ENCODE peak calls at places on chromosomes 2 and 18, in four cellular contexts. One of them, this sample, is unnamed.
A peak's percentile ranks its signal among the peaks of the same experiment; 100 is the strongest.

GRCh38 chr2:146665801-146666200 is 1179.0 kb upstream of the ACVR2A start:
- DNase-seq in SK-N-SH: no peak
- DNase-seq in K562: no peak
- DNase-seq in HCT116: no peak
- DNase-seq in this sample: no peak

GRCh38 chr2:30208453-30208852 is 22.9 kb upstream of the LBH start:
- DNase-seq in SK-N-SH: peak; percentile 81
- DNase-seq in K562: peak; percentile 65
- DNase-seq in HCT116: peak; percentile 47
- DNase-seq in this sample: peak; percentile 46

GRCh38 chr18:35076556-35076955 is 35.3 kb downstream of the MAPRE2 start:
- DNase-seq in K562: no peak
- DNase-seq in SK-N-SH: no peak
- DNase-seq in HCT116: no peak
- DNase-seq in this sample: no peak

GRCh38 chr2:54763636-54764291 is 40.3 kb downstream of the EML6 start:
- DNase-seq in K562: no peak
- DNase-seq in HCT116: no peak
- DNase-seq in SK-N-SH: no peak
- DNase-seq in this sample: no peak

GRCh38 chr2:105509271-105510086 is 110.6 kb upstream of the FHL2 start:
- DNase-seq in K562: no peak
- DNase-seq in HCT116: no peak
- DNase-seq in SK-N-SH: no peak
- DNase-seq in this sample: no peak

GRCh38 chr2:86237172-86237571 is 37.9 kb downstream of the MRPL35 start:
- DNase-seq in K562: no peak
- DNase-seq in HCT116: no peak
- DNase-seq in SK-N-SH: no peak
- DNase-seq in this sample: no peak

GRCh38 chr18:3380384-3380961 is 69.5 kb upstream of the TGIF1 start:
- DNase-seq in SK-N-SH: no peak
- DNase-seq in K562: no peak
- DNase-seq in HCT116: peak; percentile 24
- DNase-seq in this sample: no peak

GRCh38 chr2:43941359-43941758 is 54.4 kb downstream of the LRPPRC start:
- DNase-seq in SK-N-SH: no peak
- DNase-seq in K562: no peak
- DNase-seq in HCT116: no peak
- DNase-seq in this sample: no peak

GRCh38 chr18:28095041-28095440 is 81.9 kb downstream of the CDH2 start:
- DNase-seq in HCT116: no peak
- DNase-seq in SK-N-SH: no peak
- DNase-seq in K562: no peak
- DNase-seq in this sample: no peak

GRCh38 chr2:16400127-16400623 is 265.5 kb downstream of the CYRIA start:
- DNase-seq in SK-N-SH: no peak
- DNase-seq in K562: no peak
- DNase-seq in HCT116: no peak
- DNase-seq in this sample: no peak

GRCh38 chr2:85222792-85223191 is 89.6 kb downstream of the TCF7L1 start:
- DNase-seq in SK-N-SH: peak; percentile 36
- DNase-seq in HCT116: no peak
- DNase-seq in K562: no peak
- DNase-seq in this sample: no peak

GRCh38 chr2:105238664-105239240 is 2.8 kb upstream of the GPR45 start:
- DNase-seq in SK-N-SH: no peak
- DNase-seq in K562: no peak
- DNase-seq in HCT116: no peak
- DNase-seq in this sample: no peak

GRCh38 chr2:157853211-157853610 is 22.9 kb downstream of the ACVR1 start:
- DNase-seq in HCT116: no peak
- DNase-seq in K562: no peak
- DNase-seq in SK-N-SH: no peak
- DNase-seq in this sample: no peak

GRCh38 chr18:36294031-36294430 is 3.5 kb upstream of the FHOD3 start:
- DNase-seq in HCT116: no peak
- DNase-seq in K562: no peak
- DNase-seq in SK-N-SH: no peak
- DNase-seq in this sample: no peak

GRCh38 chr18:45785015-45785597 is 40.4 kb upstream of the SIGLEC15 start:
- DNase-seq in K562: no peak
- DNase-seq in SK-N-SH: no peak
- DNase-seq in HCT116: no peak
- DNase-seq in this sample: no peak

GRCh38 chr2:141611981-141612380 is 518.8 kb downstream of the LRP1B start:
- DNase-seq in SK-N-SH: no peak
- DNase-seq in K562: no peak
- DNase-seq in HCT116: no peak
- DNase-seq in this sample: no peak

GRCh38 chr2:124025349-124025720 is 248 bp downstream of the CNTNAP5 start:
- DNase-seq in HCT116: no peak
- DNase-seq in K562: no peak
- DNase-seq in SK-N-SH: no peak
- DNase-seq in this sample: no peak

GRCh38 chr2:234044157-234044556 is 6.3 kb upstream of the SPP2 start:
- DNase-seq in HCT116: peak; percentile 18
- DNase-seq in SK-N-SH: no peak
- DNase-seq in K562: no peak
- DNase-seq in this sample: no peak

GRCh38 chr2:33077316-33077715 is 130.6 kb downstream of the LTBP1 start:
- DNase-seq in SK-N-SH: no peak
- DNase-seq in K562: no peak
- DNase-seq in HCT116: no peak
- DNase-seq in this sample: no peak

GRCh38 chr2:240205763-240206162 is 65.3 kb upstream of the OTOS start:
- DNase-seq in K562: no peak
- DNase-seq in SK-N-SH: no peak
- DNase-seq in HCT116: no peak
- DNase-seq in this sample: no peak

GRCh38 chr18:47334966-47335365 is 83.5 kb upstream of the SKOR2 start:
- DNase-seq in HCT116: no peak
- DNase-seq in K562: no peak
- DNase-seq in SK-N-SH: no peak
- DNase-seq in this sample: no peak

GRCh38 chr18:28267878-28268625 is 91.1 kb upstream of the CDH2 start:
- DNase-seq in K562: no peak
- DNase-seq in HCT116: no peak
- DNase-seq in SK-N-SH: no peak
- DNase-seq in this sample: no peak

GRCh38 chr18:6221602-6222014 is 193.1 kb downstream of the L3MBTL4 start:
- DNase-seq in K562: no peak
- DNase-seq in HCT116: no peak
- DNase-seq in SK-N-SH: no peak
- DNase-seq in this sample: no peak

GRCh38 chr2:200300650-200301314 is 5.7 kb upstream of the SPATS2L start:
- DNase-seq in SK-N-SH: no peak
- DNase-seq in HCT116: peak; percentile 68
- DNase-seq in K562: peak; percentile 14
- DNase-seq in this sample: no peak

GRCh38 chr2:2586068-2586776 is 255.1 kb upstream of the MYT1L start:
- DNase-seq in HCT116: no peak
- DNase-seq in SK-N-SH: no peak
- DNase-seq in K562: no peak
- DNase-seq in this sample: no peak

GRCh38 chr18:58896734-58897508 is 32.2 kb downstream of the ZNF532 start:
- DNase-seq in K562: no peak
- DNase-seq in SK-N-SH: no peak
- DNase-seq in HCT116: no peak
- DNase-seq in this sample: no peak

GRCh38 chr2:11562476-11562875 is 28.6 kb downstream of the GREB1 start:
- DNase-seq in SK-N-SH: no peak
- DNase-seq in K562: no peak
- DNase-seq in HCT116: no peak
- DNase-seq in this sample: no peak

GRCh38 chr2:1283856-1284255 is 129.4 kb upstream of the TPO start:
- DNase-seq in K562: no peak
- DNase-seq in HCT116: no peak
- DNase-seq in SK-N-SH: peak; percentile 76
- DNase-seq in this sample: no peak

GRCh38 chr2:174664084-174664759 is 66.6 kb upstream of the WIPF1 start:
- DNase-seq in K562: no peak
- DNase-seq in HCT116: no peak
- DNase-seq in SK-N-SH: no peak
- DNase-seq in this sample: no peak

GRCh38 chr2:128306081-128306930 is 12.4 kb downstream of the HS6ST1 start:
- DNase-seq in HCT116: no peak
- DNase-seq in K562: peak; percentile 55
- DNase-seq in SK-N-SH: no peak
- DNase-seq in this sample: peak; percentile 95

GRCh38 chr2:45983213-45983612 is 314.0 kb upstream of the EPAS1 start:
- DNase-seq in HCT116: no peak
- DNase-seq in K562: no peak
- DNase-seq in SK-N-SH: no peak
- DNase-seq in this sample: no peak

GRCh38 chr18:11995445-11996189 is 14.3 kb downstream of the IMPA2 start:
- DNase-seq in K562: peak; percentile 65
- DNase-seq in SK-N-SH: peak; percentile 74
- DNase-seq in HCT116: peak; percentile 41
- DNase-seq in this sample: peak; percentile 75

GRCh38 chr2:176129013-176129796 is at the start of gene HOXD8:
- DNase-seq in SK-N-SH: peak; percentile 88
- DNase-seq in K562: peak; percentile 32
- DNase-seq in HCT116: peak; percentile 59
- DNase-seq in this sample: no peak

GRCh38 chr2:225668606-225669266 is 269.2 kb downstream of the NYAP2 start:
- DNase-seq in HCT116: peak; percentile 72
- DNase-seq in K562: peak; percentile 23
- DNase-seq in SK-N-SH: peak; percentile 42
- DNase-seq in this sample: peak; percentile 65

GRCh38 chr2:2750867-2751714 is 420.0 kb upstream of the MYT1L start:
- DNase-seq in HCT116: no peak
- DNase-seq in K562: no peak
- DNase-seq in SK-N-SH: no peak
- DNase-seq in this sample: no peak

GRCh38 chr2:66839551-66840320 is 404.8 kb downstream of the MEIS1 start:
- DNase-seq in HCT116: no peak
- DNase-seq in SK-N-SH: no peak
- DNase-seq in K562: no peak
- DNase-seq in this sample: no peak

GRCh38 chr2:112048887-112049286 is 6.2 kb upstream of the TMEM87B start:
- DNase-seq in SK-N-SH: peak; percentile 42
- DNase-seq in HCT116: peak; percentile 59
- DNase-seq in K562: peak; percentile 29
- DNase-seq in this sample: peak; percentile 71

GRCh38 chr2:82344670-82345069 is 2040.1 kb upstream of the LRRTM1 start:
- DNase-seq in HCT116: no peak
- DNase-seq in K562: no peak
- DNase-seq in SK-N-SH: no peak
- DNase-seq in this sample: peak; percentile 21

GRCh38 chr18:32805354-32805753 is 32.5 kb upstream of the KLHL14 start:
- DNase-seq in K562: no peak
- DNase-seq in SK-N-SH: no peak
- DNase-seq in HCT116: no peak
- DNase-seq in this sample: no peak
- TF ChIP-seq ELF1 in K562: no peak
- TF ChIP-seq ELF1 in SK-N-SH: no peak
- TF ChIP-seq ELF1 in HCT116: no peak
- TF ChIP-seq ELF1 in this sample: no peak

GRCh38 chr18:48893061-48893558 is 57.7 kb downstream of the SMAD7 start:
- DNase-seq in HCT116: no peak
- DNase-seq in SK-N-SH: no peak
- DNase-seq in K562: no peak
- DNase-seq in this sample: no peak

GRCh38 chr18:48894799-48895346 is 55.9 kb downstream of the SMAD7 start:
- DNase-seq in K562: no peak
- DNase-seq in SK-N-SH: no peak
- DNase-seq in HCT116: no peak
- DNase-seq in this sample: no peak

GRCh38 chr18:48892146-48892855 is 58.5 kb downstream of the SMAD7 start:
- DNase-seq in SK-N-SH: no peak
- DNase-seq in K562: no peak
- DNase-seq in HCT116: no peak
- DNase-seq in this sample: no peak

GRCh38 chr18:48894266-48894600 is 56.5 kb downstream of the SMAD7 start:
- DNase-seq in K562: no peak
- DNase-seq in HCT116: no peak
- DNase-seq in SK-N-SH: no peak
- DNase-seq in this sample: no peak

GRCh38 chr18:48893559-48894265 is 57.1 kb downstream of the SMAD7 start:
- DNase-seq in SK-N-SH: no peak
- DNase-seq in K562: no peak
- DNase-seq in HCT116: no peak
- DNase-seq in this sample: peak; percentile 93
- TF ChIP-seq ELF1 in SK-N-SH: no peak
- TF ChIP-seq ELF1 in K562: no peak
- TF ChIP-seq ELF1 in HCT116: no peak
- TF ChIP-seq ELF1 in this sample: no peak

GRCh38 chr2:185188656-185189055 is 549.9 kb upstream of the FSIP2 start:
- DNase-seq in HCT116: no peak
- DNase-seq in SK-N-SH: no peak
- DNase-seq in K562: no peak
- DNase-seq in this sample: no peak
- TF ChIP-seq ELF1 in HCT116: no peak
- TF ChIP-seq ELF1 in SK-N-SH: no peak
- TF ChIP-seq ELF1 in K562: no peak
- TF ChIP-seq ELF1 in this sample: no peak

GRCh38 chr2:100767224-100767653 is 52.7 kb upstream of the NPAS2 start:
- DNase-seq in SK-N-SH: no peak
- DNase-seq in HCT116: peak; percentile 49
- DNase-seq in K562: no peak
- DNase-seq in this sample: no peak

GRCh38 chr2:100765481-100765880 is 54.5 kb upstream of the NPAS2 start:
- DNase-seq in SK-N-SH: no peak
- DNase-seq in K562: no peak
- DNase-seq in HCT116: no peak
- DNase-seq in this sample: no peak

GRCh38 chr2:100764430-100764829 is 55.5 kb upstream of the NPAS2 start:
- DNase-seq in HCT116: no peak
- DNase-seq in K562: no peak
- DNase-seq in SK-N-SH: no peak
- DNase-seq in this sample: no peak

GRCh38 chr2:100767810-100768806 is 51.8 kb upstream of the NPAS2 start:
- DNase-seq in SK-N-SH: no peak
- DNase-seq in HCT116: no peak
- DNase-seq in K562: no peak
- DNase-seq in this sample: peak; percentile 76

DNA sequence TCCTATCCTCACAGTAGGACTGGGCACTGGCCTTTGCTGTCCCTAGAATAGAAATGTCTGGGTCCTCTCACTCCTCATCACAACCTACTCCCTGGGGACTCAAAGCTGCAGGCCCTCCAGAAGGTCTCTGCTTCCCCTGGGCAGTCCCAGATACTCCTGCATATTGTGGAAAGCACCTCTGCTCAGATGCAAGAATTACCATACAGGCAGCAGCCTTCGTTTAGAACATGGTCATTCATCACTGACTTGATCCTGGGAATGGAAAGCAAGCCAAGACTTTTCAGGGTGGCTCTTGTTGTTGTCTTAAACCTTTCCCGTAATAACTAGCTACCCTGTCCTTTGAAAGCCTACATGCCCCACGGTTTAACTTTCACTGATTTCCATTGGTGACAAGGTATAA is 53.1 kb upstream of the NPAS2 start:
- DNase-seq in HCT116: no peak
- DNase-seq in K562: no peak
- DNase-seq in SK-N-SH: no peak
- DNase-seq in this sample: no peak
- TF ChIP-seq ELF1 in HCT116: no peak
- TF ChIP-seq ELF1 in K562: no peak
- TF ChIP-seq ELF1 in SK-N-SH: no peak
- TF ChIP-seq ELF1 in this sample: no peak

This sample was measured in HepG2.